ENCODE peak calls at places on chromosomes 1 and 21, in seven cellular contexts. W is GM20000; A is A549; J is activated naive CD4-positive, alpha-beta T cell; D is SJSA1; N is HTR-8/SVneo; O is dorsolateral prefrontal cortex. H is an unnamed sample.

GRCh38 chr1:240027059-240027462 is 64.6 kb upstream of the FMN2 start:
- DNase-seq in N (peak), D (no peak), J (no peak), A (peak), O (peak), W (peak), H (peak)

GRCh38 chr1:210372931-210373627 is 44.4 kb downstream of the HHAT start:
- DNase-seq in A (no peak), O (no peak), W (no peak), J (no peak), N (no peak), D (peak), H (no peak)

GRCh38 chr1:41322835-41323234 is 38.4 kb upstream of the FOXO6 start:
- DNase-seq in O (peak), J (no peak), W (peak), N (peak), D (no peak), A (peak), H (peak)

GRCh38 chr1:62235576-62235975 is 40.9 kb downstream of the L1TD1 start:
- DNase-seq in W (no peak), D (no peak), A (no peak), J (no peak), O (no peak), N (no peak), H (no peak)

GRCh38 chr1:210700083-210700482 is 371.4 kb downstream of the HHAT start:
- DNase-seq in W (no peak), A (no peak), O (no peak), D (no peak), J (no peak), N (no peak), H (no peak)

GRCh38 chr1:55214903-55215193 is 316 bp downstream of the USP24 start:
- DNase-seq in J (no peak), A (peak), O (no peak), D (peak), N (no peak), W (no peak), H (peak)

GRCh38 chr1:234661249-234661928 is 51.4 kb upstream of the IRF2BP2 start:
- DNase-seq in N (no peak), A (no peak), J (no peak), O (no peak), W (no peak), D (no peak), H (no peak)

GRCh38 chr21:43001316-43001715 is 27.0 kb downstream of the PKNOX1 start:
- DNase-seq in W (no peak), O (peak), N (no peak), J (no peak), D (no peak), A (no peak), H (peak)

GRCh38 chr1:9594471-9595155 is 5.9 kb downstream of the TMEM201 start:
- DNase-seq in O (no peak), W (no peak), N (no peak), D (no peak), A (no peak), J (no peak), H (no peak)

GRCh38 chr1:228445867-228446584 is 29.4 kb upstream of the TRIM17 start:
- DNase-seq in W (peak), J (no peak), A (peak), O (peak), N (no peak), D (no peak), H (peak)

GRCh38 chr1:165303415-165303814 is 53.1 kb downstream of the LMX1A start:
- DNase-seq in D (no peak), A (no peak), O (no peak), W (no peak), N (no peak), J (no peak), H (no peak)

GRCh38 chr1:221101792-221102191 is 222.5 kb downstream of the HLX start:
- DNase-seq in N (peak), O (no peak), J (no peak), W (no peak), D (no peak), A (no peak), H (peak)

GRCh38 chr1:113423826-113424225 is 33.5 kb downstream of the MAGI3 start:
- DNase-seq in N (no peak), D (no peak), O (no peak), J (no peak), A (no peak), W (no peak), H (no peak)

GRCh38 chr1:229990326-229990725 is 76.7 kb upstream of the GALNT2 start:
- DNase-seq in J (no peak), W (no peak), O (no peak), D (no peak), N (no peak), A (no peak), H (no peak)

GRCh38 chr1:156772728-156773497 is 5.6 kb downstream of the PRCC start:
- DNase-seq in J (no peak), D (no peak), O (peak), N (no peak), W (no peak), A (no peak), H (peak)

GRCh38 chr21:14916676-14917141 is 148.1 kb downstream of the NRIP1 start:
- DNase-seq in A (no peak), W (no peak), J (no peak), N (no peak), D (no peak), O (no peak), H (peak)

GRCh38 chr1:220976390-220976789 is 97.1 kb downstream of the HLX start:
- DNase-seq in N (no peak), O (no peak), A (no peak), W (no peak), D (no peak), J (no peak), H (no peak)

GRCh38 chr1:17315542-17316130 is 7.6 kb downstream of the PADI4 start:
- DNase-seq in N (no peak), W (no peak), D (no peak), J (no peak), O (no peak), A (no peak), H (no peak)

GRCh38 chr1:21871943-21872342 is 59.9 kb downstream of the LDLRAD2 start:
- DNase-seq in W (no peak), A (no peak), N (no peak), J (no peak), O (no peak), D (no peak), H (no peak)

GRCh38 chr1:18599704-18600103 is 30.9 kb upstream of the PAX7 start:
- DNase-seq in O (no peak), D (no peak), J (no peak), N (no peak), W (no peak), A (no peak), H (no peak)

GRCh38 chr1:108953452-108953851 is 9.8 kb downstream of the CLCC1 start:
- DNase-seq in N (no peak), D (no peak), J (no peak), O (no peak), A (no peak), W (no peak), H (no peak)

GRCh38 chr1:180501865-180502360 is 464 bp downstream of the ACBD6 start:
- DNase-seq in J (no peak), A (no peak), N (no peak), O (no peak), W (peak), D (no peak), H (no peak)

GRCh38 chr1:9717193-9718005 is 65.9 kb downstream of the PIK3CD start:
- DNase-seq in O (no peak), A (no peak), W (peak), D (no peak), N (no peak), J (peak), H (peak)